ENCODE peak calls at places on chromosomes 12 and 14, in ten cellular contexts. W is GM13977; G is brain pericyte; K is EL; P is HTR-8/SVneo; Q is amygdala; N is stimulated activated CD4-positive, alpha-beta T cell treated with anti-CD3 and anti-CD28 coated beads, Interleukin-12 subunit alpha, Interleukin-12 subunit beta, amount 100 ng/mL, for 4 hours; A is posterior vena cava; M is HFF-Myc; R is activated CD4-positive, alpha-beta T cell treated with anti-CD3 and anti-CD28 coated beads, Interleukin-2, amount 50 U/mL, for 48 hours. L is an unnamed sample.

GRCh38 chr14:106657460-106657859 is 1131.1 kb downstream of the TMEM121 start:
- DNase-seq in W (peak; percentile 20), G (no peak), K (no peak), P (no peak), Q (no peak), N (peak; percentile 57), A (no peak), M (no peak), R (peak; percentile 70), L (no peak)

GRCh38 chr12:50518129-50518528 is 13.3 kb downstream of the DIP2B start:
- DNase-seq in W (no peak), G (no peak), K (no peak), P (no peak), Q (no peak), N (no peak), A (no peak), M (no peak), R (no peak), L (no peak)

GRCh38 chr14:37230551-37231194 is 32.9 kb downstream of the MIPOL1 start:
- DNase-seq in W (peak; percentile 24), G (no peak), K (peak; percentile 58), P (peak; percentile 44), Q (no peak), N (no peak), A (no peak), M (peak; percentile 51), R (no peak), L (peak; percentile 71)

GRCh38 chr14:50961606-50962259 is 17.4 kb upstream of the PYGL start:
- DNase-seq in W (no peak), G (no peak), K (peak; percentile 93), P (peak; percentile 45), Q (no peak), N (no peak), A (no peak), M (peak; percentile 91), R (no peak), L (peak; percentile 90)

GRCh38 chr12:52390739-52391617 is 5.5 kb upstream of the KRT84 start:
- DNase-seq in W (no peak), G (no peak), K (peak; percentile 37), P (no peak), Q (no peak), N (no peak), A (no peak), M (no peak), R (peak; percentile 5), L (peak; percentile 40)

GRCh38 chr12:108371801-108372344 is 32.8 kb upstream of the CMKLR1 start:
- DNase-seq in W (no peak), G (no peak), K (peak; percentile 47), P (no peak), Q (no peak), N (no peak), A (peak; percentile 84), M (no peak), R (no peak), L (peak; percentile 86)

GRCh38 chr12:70049596-70050360 is 193.5 kb upstream of the CNOT2 start:
- DNase-seq in W (peak; percentile 24), G (no peak), K (no peak), P (no peak), Q (no peak), N (no peak), A (no peak), M (no peak), R (no peak), L (no peak)

GRCh38 chr14:21525571-21525970 is 575 bp downstream of the SALL2 start:
- DNase-seq in W (no peak), G (no peak), K (peak; percentile 15), P (no peak), Q (no peak), N (no peak), A (no peak), M (no peak), R (no peak), L (no peak)

GRCh38 chr12:25701290-25701689 is 148.2 kb upstream of the LMNTD1 start:
- DNase-seq in W (no peak), G (no peak), K (peak; percentile 77), P (peak; percentile 42), Q (no peak), N (no peak), A (no peak), M (no peak), R (no peak), L (no peak)

GRCh38 chr12:3700861-3701260 is 52.0 kb downstream of the CRACR2A start:
- DNase-seq in W (no peak), G (no peak), K (peak; percentile 47), P (no peak), Q (no peak), N (no peak), A (no peak), M (no peak), R (no peak), L (no peak)

GRCh38 chr14:105500036-105500725 is 9.1 kb downstream of the TEDC1 start:
- DNase-seq in W (no peak), G (no peak), K (no peak), P (no peak), Q (no peak), N (no peak), A (peak; percentile 79), M (no peak), R (no peak), L (no peak)

GRCh38 chr14:105475916-105476845 is 1.6 kb downstream of the CRIP2 start:
- DNase-seq in W (no peak), G (no peak), K (no peak), P (no peak), Q (peak; percentile 82), N (no peak), A (no peak), M (no peak), R (no peak), L (no peak)

GRCh38 chr12:51923506-51924365 is 16.4 kb downstream of the ACVRL1 start:
- DNase-seq in W (peak; percentile 64), G (no peak), K (peak; percentile 43), P (no peak), Q (no peak), N (peak; percentile 65), A (peak; percentile 93), M (no peak), R (peak; percentile 64), L (no peak)

GRCh38 chr12:48092606-48093005 is 13.3 kb downstream of the SENP1 start:
- DNase-seq in W (no peak), G (no peak), K (no peak), P (no peak), Q (no peak), N (no peak), A (no peak), M (no peak), R (no peak), L (no peak)

GRCh38 chr12:94849411-94849976 is 154.0 kb downstream of the NDUFA12 start:
- DNase-seq in W (no peak), G (no peak), K (no peak), P (no peak), Q (no peak), N (no peak), A (no peak), M (no peak), R (no peak), L (no peak)

GRCh38 chr12:48058771-48059170 is 47.1 kb downstream of the SENP1 start:
- DNase-seq in W (no peak), G (no peak), K (no peak), P (no peak), Q (no peak), N (no peak), A (no peak), M (no peak), R (no peak), L (no peak)

GRCh38 chr12:2286461-2287131 is 233.8 kb downstream of the CACNA1C start:
- DNase-seq in W (no peak), G (no peak), K (peak; percentile 88), P (no peak), Q (no peak), N (no peak), A (peak; percentile 70), M (no peak), R (no peak), L (no peak)

GRCh38 chr12:103012884-103013283 is 55.4 kb downstream of the ASCL1 start:
- DNase-seq in W (no peak), G (no peak), K (no peak), P (no peak), Q (peak; percentile 45), N (no peak), A (no peak), M (no peak), R (no peak), L (no peak)

GRCh38 chr12:121248611-121249010 is 38.7 kb downstream of the P2RX4 start:
- DNase-seq in W (peak; percentile 74), G (no peak), K (no peak), P (no peak), Q (no peak), N (no peak), A (no peak), M (no peak), R (no peak), L (no peak)

GRCh38 chr14:100341301-100342031 is 18.3 kb downstream of the SLC25A47 start:
- DNase-seq in W (peak; percentile 79), G (peak; percentile 27), K (peak; percentile 78), P (peak; percentile 35), Q (no peak), N (no peak), A (no peak), M (peak; percentile 12), R (peak; percentile 27), L (no peak)

GRCh38 chr12:42802688-42803279 is 213.2 kb upstream of the PRICKLE1 start:
- DNase-seq in W (no peak), G (no peak), K (no peak), P (no peak), Q (no peak), N (no peak), A (no peak), M (no peak), R (no peak), L (no peak)

GRCh38 chr12:51307655-51308593 is 16.1 kb downstream of the BIN2 start:
- DNase-seq in W (no peak), G (no peak), K (peak; percentile 81), P (peak; percentile 34), Q (no peak), N (no peak), A (no peak), M (no peak), R (no peak), L (peak; percentile 64)

GRCh38 chr12:76137611-76138010 is 53.1 kb upstream of the NAP1L1 start:
- DNase-seq in W (no peak), G (no peak), K (no peak), P (no peak), Q (no peak), N (no peak), A (no peak), M (no peak), R (no peak), L (no peak)

GRCh38 chr12:94676011-94676709 is 25.8 kb upstream of the TMCC3 start:
- DNase-seq in W (peak; percentile 73), G (no peak), K (no peak), P (no peak), Q (no peak), N (no peak), A (no peak), M (no peak), R (no peak), L (no peak)

GRCh38 chr14:79254069-79254775 is 957.1 kb downstream of the DIO2 start:
- DNase-seq in W (no peak), G (no peak), K (peak; percentile 81), P (peak; percentile 27), Q (no peak), N (no peak), A (no peak), M (no peak), R (no peak), L (no peak)

GRCh38 chr14:28142400-28143015 is 624.1 kb upstream of the FOXG1 start:
- DNase-seq in W (no peak), G (no peak), K (no peak), P (no peak), Q (no peak), N (no peak), A (no peak), M (no peak), R (no peak), L (peak; percentile 16)

GRCh38 chr12:97368462-97369150 is 94.0 kb upstream of the RMST start:
- DNase-seq in W (no peak), G (no peak), K (no peak), P (no peak), Q (no peak), N (no peak), A (no peak), M (no peak), R (no peak), L (no peak)

GRCh38 chr12:105402366-105402765 is 71.9 kb downstream of the C12orf75 start:
- DNase-seq in W (no peak), G (no peak), K (no peak), P (no peak), Q (no peak), N (no peak), A (no peak), M (no peak), R (no peak), L (no peak)